ENCODE peak calls at places on chromosomes 12 and 14, in eight cellular contexts. One of them, this sample, is unnamed.

GRCh38 chr12:22880810-22881209 is 255.8 kb downstream of the ETNK1 start:
- DNase-seq in DMS153: no peak
- DNase-seq in Calu3: no peak
- DNase-seq in dorsolateral prefrontal cortex: no peak
- DNase-seq in T-helper 17 cell: no peak
- DNase-seq in left ventricle myocardium inferior: no peak
- DNase-seq in activated naive CD8-positive, alpha-beta T cell treated with anti-CD3 and anti-CD28 coated beads for 36 hours: no peak
- DNase-seq in esophagus squamous epithelium: no peak
- DNase-seq in this sample: no peak

GRCh38 chr12:121894633-121895032 is 6.0 kb downstream of the PSMD9 start:
- DNase-seq in esophagus squamous epithelium: no peak
- DNase-seq in T-helper 17 cell: no peak
- DNase-seq in DMS153: no peak
- DNase-seq in left ventricle myocardium inferior: no peak
- DNase-seq in Calu3: no peak
- DNase-seq in activated naive CD8-positive, alpha-beta T cell treated with anti-CD3 and anti-CD28 coated beads for 36 hours: no peak
- DNase-seq in dorsolateral prefrontal cortex: peak
- DNase-seq in this sample: no peak

GRCh38 chr14:102200690-102201368 is 61.1 kb downstream of the WDR20 start:
- DNase-seq in activated naive CD8-positive, alpha-beta T cell treated with anti-CD3 and anti-CD28 coated beads for 36 hours: no peak
- DNase-seq in left ventricle myocardium inferior: no peak
- DNase-seq in DMS153: no peak
- DNase-seq in Calu3: no peak
- DNase-seq in esophagus squamous epithelium: no peak
- DNase-seq in dorsolateral prefrontal cortex: no peak
- DNase-seq in T-helper 17 cell: no peak
- DNase-seq in this sample: no peak

GRCh38 chr12:105444050-105444808 is 113.7 kb downstream of the C12orf75 start:
- DNase-seq in left ventricle myocardium inferior: no peak
- DNase-seq in DMS153: no peak
- DNase-seq in activated naive CD8-positive, alpha-beta T cell treated with anti-CD3 and anti-CD28 coated beads for 36 hours: no peak
- DNase-seq in esophagus squamous epithelium: no peak
- DNase-seq in T-helper 17 cell: no peak
- DNase-seq in dorsolateral prefrontal cortex: no peak
- DNase-seq in Calu3: peak
- DNase-seq in this sample: no peak

GRCh38 chr12:30970559-30971202 is 44.1 kb downstream of the TSPAN11 start:
- DNase-seq in esophagus squamous epithelium: no peak
- DNase-seq in dorsolateral prefrontal cortex: no peak
- DNase-seq in Calu3: peak
- DNase-seq in T-helper 17 cell: no peak
- DNase-seq in left ventricle myocardium inferior: peak
- DNase-seq in DMS153: no peak
- DNase-seq in activated naive CD8-positive, alpha-beta T cell treated with anti-CD3 and anti-CD28 coated beads for 36 hours: no peak
- DNase-seq in this sample: no peak

GRCh38 chr14:65704850-65705249 is 292.3 kb downstream of the FUT8 start:
- DNase-seq in activated naive CD8-positive, alpha-beta T cell treated with anti-CD3 and anti-CD28 coated beads for 36 hours: peak
- DNase-seq in DMS153: no peak
- DNase-seq in dorsolateral prefrontal cortex: no peak
- DNase-seq in T-helper 17 cell: no peak
- DNase-seq in left ventricle myocardium inferior: no peak
- DNase-seq in Calu3: no peak
- DNase-seq in esophagus squamous epithelium: no peak
- DNase-seq in this sample: no peak

GRCh38 chr12:91777268-91777997 is 368.2 kb downstream of the BTG1 start:
- DNase-seq in left ventricle myocardium inferior: no peak
- DNase-seq in T-helper 17 cell: no peak
- DNase-seq in esophagus squamous epithelium: no peak
- DNase-seq in dorsolateral prefrontal cortex: no peak
- DNase-seq in activated naive CD8-positive, alpha-beta T cell treated with anti-CD3 and anti-CD28 coated beads for 36 hours: no peak
- DNase-seq in DMS153: no peak
- DNase-seq in Calu3: no peak
- DNase-seq in this sample: no peak

GRCh38 chr14:30996892-30997659 is 28.4 kb upstream of the AP4S1 start:
- DNase-seq in Calu3: no peak
- DNase-seq in T-helper 17 cell: no peak
- DNase-seq in activated naive CD8-positive, alpha-beta T cell treated with anti-CD3 and anti-CD28 coated beads for 36 hours: no peak
- DNase-seq in DMS153: no peak
- DNase-seq in esophagus squamous epithelium: no peak
- DNase-seq in left ventricle myocardium inferior: no peak
- DNase-seq in dorsolateral prefrontal cortex: no peak
- DNase-seq in this sample: no peak

GRCh38 chr12:31220633-31221565 is 105.1 kb downstream of the SINHCAF start:
- DNase-seq in left ventricle myocardium inferior: no peak
- DNase-seq in T-helper 17 cell: no peak
- DNase-seq in activated naive CD8-positive, alpha-beta T cell treated with anti-CD3 and anti-CD28 coated beads for 36 hours: no peak
- DNase-seq in Calu3: no peak
- DNase-seq in DMS153: no peak
- DNase-seq in esophagus squamous epithelium: no peak
- DNase-seq in dorsolateral prefrontal cortex: no peak
- DNase-seq in this sample: no peak

GRCh38 chr12:51428256-51428655 is 3.6 kb downstream of the SLC4A8 start:
- DNase-seq in esophagus squamous epithelium: no peak
- DNase-seq in dorsolateral prefrontal cortex: no peak
- DNase-seq in left ventricle myocardium inferior: no peak
- DNase-seq in DMS153: no peak
- DNase-seq in activated naive CD8-positive, alpha-beta T cell treated with anti-CD3 and anti-CD28 coated beads for 36 hours: no peak
- DNase-seq in T-helper 17 cell: no peak
- DNase-seq in Calu3: no peak
- DNase-seq in this sample: no peak

GRCh38 chr14:76640923-76641395 is 120.3 kb upstream of the VASH1 start:
- DNase-seq in Calu3: no peak
- DNase-seq in dorsolateral prefrontal cortex: no peak
- DNase-seq in esophagus squamous epithelium: no peak
- DNase-seq in DMS153: peak
- DNase-seq in left ventricle myocardium inferior: no peak
- DNase-seq in T-helper 17 cell: no peak
- DNase-seq in activated naive CD8-positive, alpha-beta T cell treated with anti-CD3 and anti-CD28 coated beads for 36 hours: no peak
- DNase-seq in this sample: no peak

GRCh38 chr14:99317231-99318090 is 45.5 kb upstream of the BCL11B start:
- DNase-seq in Calu3: no peak
- DNase-seq in left ventricle myocardium inferior: no peak
- DNase-seq in activated naive CD8-positive, alpha-beta T cell treated with anti-CD3 and anti-CD28 coated beads for 36 hours: no peak
- DNase-seq in dorsolateral prefrontal cortex: no peak
- DNase-seq in T-helper 17 cell: no peak
- DNase-seq in DMS153: no peak
- DNase-seq in esophagus squamous epithelium: no peak
- DNase-seq in this sample: no peak

GRCh38 chr12:95412826-95413311 is 61.1 kb upstream of the METAP2 start:
- DNase-seq in esophagus squamous epithelium: no peak
- DNase-seq in Calu3: no peak
- DNase-seq in T-helper 17 cell: no peak
- DNase-seq in left ventricle myocardium inferior: no peak
- DNase-seq in activated naive CD8-positive, alpha-beta T cell treated with anti-CD3 and anti-CD28 coated beads for 36 hours: no peak
- DNase-seq in DMS153: no peak
- DNase-seq in dorsolateral prefrontal cortex: no peak
- DNase-seq in this sample: no peak

GRCh38 chr12:80101126-80101525 is 1.8 kb downstream of the OTOGL start:
- DNase-seq in T-helper 17 cell: no peak
- DNase-seq in Calu3: no peak
- DNase-seq in DMS153: peak
- DNase-seq in activated naive CD8-positive, alpha-beta T cell treated with anti-CD3 and anti-CD28 coated beads for 36 hours: no peak
- DNase-seq in left ventricle myocardium inferior: no peak
- DNase-seq in esophagus squamous epithelium: no peak
- DNase-seq in dorsolateral prefrontal cortex: no peak
- DNase-seq in this sample: no peak